ENCODE peak calls at places on chromosome 5, in nine cellular contexts. One of them, this sample, is unnamed.
A peak's percentile ranks its signal among the peaks of the same experiment; 100 is the strongest.

GRCh38 chr5:126386146-126386545 is 37.1 kb upstream of the GRAMD2B start:
- DNase-seq in natural killer cell treated with Interleukin-12 subunit alpha and Interleukin-12 subunit beta and Interleukin-15 and Interleukin-18, amount 100 ng/mL, for 72 hours: no peak
- DNase-seq in GM12891: no peak
- DNase-seq in aorta: no peak
- DNase-seq in RWPE1: no peak
- DNase-seq in GM23338: no peak
- DNase-seq in M059J: no peak
- DNase-seq in activated CD4-positive, alpha-beta T cell treated with anti-CD3 and anti-CD28 coated beads, Interleukin-2, amount 50 U/mL, for 1 hour: no peak
- DNase-seq in stimulated activated CD8-positive, alpha-beta memory T cell treated with anti-CD3 and anti-CD28 coated beads, Interleukin-2, amount 100 ng/mL, for 48 hours: no peak
- DNase-seq in this sample: no peak

GRCh38 chr5:34522599-34523381 is 133.3 kb upstream of the RAI14 start:
- DNase-seq in natural killer cell treated with Interleukin-12 subunit alpha and Interleukin-12 subunit beta and Interleukin-15 and Interleukin-18, amount 100 ng/mL, for 72 hours: peak; percentile 65
- DNase-seq in GM12891: peak; percentile 49
- DNase-seq in aorta: peak; percentile 79
- DNase-seq in RWPE1: peak; percentile 71
- DNase-seq in GM23338: peak; percentile 99
- DNase-seq in M059J: peak; percentile 83
- DNase-seq in activated CD4-positive, alpha-beta T cell treated with anti-CD3 and anti-CD28 coated beads, Interleukin-2, amount 50 U/mL, for 1 hour: peak; percentile 39
- DNase-seq in stimulated activated CD8-positive, alpha-beta memory T cell treated with anti-CD3 and anti-CD28 coated beads, Interleukin-2, amount 100 ng/mL, for 48 hours: peak; percentile 20
- DNase-seq in this sample: peak; percentile 82

GRCh38 chr5:83253731-83254130 is 176.4 kb downstream of the XRCC4 start:
- DNase-seq in natural killer cell treated with Interleukin-12 subunit alpha and Interleukin-12 subunit beta and Interleukin-15 and Interleukin-18, amount 100 ng/mL, for 72 hours: no peak
- DNase-seq in GM12891: no peak
- DNase-seq in aorta: no peak
- DNase-seq in RWPE1: no peak
- DNase-seq in GM23338: peak; percentile 3
- DNase-seq in M059J: peak; percentile 29
- DNase-seq in activated CD4-positive, alpha-beta T cell treated with anti-CD3 and anti-CD28 coated beads, Interleukin-2, amount 50 U/mL, for 1 hour: no peak
- DNase-seq in stimulated activated CD8-positive, alpha-beta memory T cell treated with anti-CD3 and anti-CD28 coated beads, Interleukin-2, amount 100 ng/mL, for 48 hours: no peak
- DNase-seq in this sample: peak; percentile 9

GRCh38 chr5:108003178-108003577 is 332.4 kb upstream of the EFNA5 start:
- DNase-seq in natural killer cell treated with Interleukin-12 subunit alpha and Interleukin-12 subunit beta and Interleukin-15 and Interleukin-18, amount 100 ng/mL, for 72 hours: peak; percentile 71
- DNase-seq in GM12891: peak; percentile 18
- DNase-seq in aorta: no peak
- DNase-seq in RWPE1: peak; percentile 32
- DNase-seq in GM23338: no peak
- DNase-seq in M059J: peak; percentile 85
- DNase-seq in activated CD4-positive, alpha-beta T cell treated with anti-CD3 and anti-CD28 coated beads, Interleukin-2, amount 50 U/mL, for 1 hour: no peak
- DNase-seq in stimulated activated CD8-positive, alpha-beta memory T cell treated with anti-CD3 and anti-CD28 coated beads, Interleukin-2, amount 100 ng/mL, for 48 hours: no peak
- DNase-seq in this sample: peak; percentile 58

GRCh38 chr5:132489051-132489770 is 1.4 kb downstream of the IRF1 start:
- DNase-seq in natural killer cell treated with Interleukin-12 subunit alpha and Interleukin-12 subunit beta and Interleukin-15 and Interleukin-18, amount 100 ng/mL, for 72 hours: no peak
- DNase-seq in GM12891: no peak
- DNase-seq in aorta: no peak
- DNase-seq in RWPE1: no peak
- DNase-seq in GM23338: no peak
- DNase-seq in M059J: no peak
- DNase-seq in activated CD4-positive, alpha-beta T cell treated with anti-CD3 and anti-CD28 coated beads, Interleukin-2, amount 50 U/mL, for 1 hour: peak; percentile 6
- DNase-seq in stimulated activated CD8-positive, alpha-beta memory T cell treated with anti-CD3 and anti-CD28 coated beads, Interleukin-2, amount 100 ng/mL, for 48 hours: no peak
- DNase-seq in this sample: no peak

GRCh38 chr5:135458921-135459331 is 6.8 kb upstream of the TIFAB start:
- DNase-seq in natural killer cell treated with Interleukin-12 subunit alpha and Interleukin-12 subunit beta and Interleukin-15 and Interleukin-18, amount 100 ng/mL, for 72 hours: peak; percentile 29
- DNase-seq in GM12891: no peak
- DNase-seq in aorta: peak; percentile 81
- DNase-seq in RWPE1: peak; percentile 38
- DNase-seq in GM23338: no peak
- DNase-seq in M059J: peak; percentile 80
- DNase-seq in activated CD4-positive, alpha-beta T cell treated with anti-CD3 and anti-CD28 coated beads, Interleukin-2, amount 50 U/mL, for 1 hour: no peak
- DNase-seq in stimulated activated CD8-positive, alpha-beta memory T cell treated with anti-CD3 and anti-CD28 coated beads, Interleukin-2, amount 100 ng/mL, for 48 hours: no peak
- DNase-seq in this sample: no peak

GRCh38 chr5:6322163-6322713 is 56.1 kb downstream of the MED10 start:
- DNase-seq in natural killer cell treated with Interleukin-12 subunit alpha and Interleukin-12 subunit beta and Interleukin-15 and Interleukin-18, amount 100 ng/mL, for 72 hours: no peak
- DNase-seq in GM12891: no peak
- DNase-seq in aorta: no peak
- DNase-seq in RWPE1: no peak
- DNase-seq in GM23338: no peak
- DNase-seq in M059J: no peak
- DNase-seq in activated CD4-positive, alpha-beta T cell treated with anti-CD3 and anti-CD28 coated beads, Interleukin-2, amount 50 U/mL, for 1 hour: no peak
- DNase-seq in stimulated activated CD8-positive, alpha-beta memory T cell treated with anti-CD3 and anti-CD28 coated beads, Interleukin-2, amount 100 ng/mL, for 48 hours: no peak
- DNase-seq in this sample: no peak

GRCh38 chr5:136159457-136159856 is 26.8 kb downstream of the SMAD5 start:
- DNase-seq in natural killer cell treated with Interleukin-12 subunit alpha and Interleukin-12 subunit beta and Interleukin-15 and Interleukin-18, amount 100 ng/mL, for 72 hours: no peak
- DNase-seq in GM12891: no peak
- DNase-seq in aorta: no peak
- DNase-seq in RWPE1: no peak
- DNase-seq in GM23338: no peak
- DNase-seq in M059J: no peak
- DNase-seq in activated CD4-positive, alpha-beta T cell treated with anti-CD3 and anti-CD28 coated beads, Interleukin-2, amount 50 U/mL, for 1 hour: no peak
- DNase-seq in stimulated activated CD8-positive, alpha-beta memory T cell treated with anti-CD3 and anti-CD28 coated beads, Interleukin-2, amount 100 ng/mL, for 48 hours: no peak
- DNase-seq in this sample: peak; percentile 71

GRCh38 chr5:140339636-140340035 is 6.8 kb downstream of the HBEGF start:
- DNase-seq in natural killer cell treated with Interleukin-12 subunit alpha and Interleukin-12 subunit beta and Interleukin-15 and Interleukin-18, amount 100 ng/mL, for 72 hours: no peak
- DNase-seq in GM12891: no peak
- DNase-seq in aorta: no peak
- DNase-seq in RWPE1: no peak
- DNase-seq in GM23338: no peak
- DNase-seq in M059J: no peak
- DNase-seq in activated CD4-positive, alpha-beta T cell treated with anti-CD3 and anti-CD28 coated beads, Interleukin-2, amount 50 U/mL, for 1 hour: no peak
- DNase-seq in stimulated activated CD8-positive, alpha-beta memory T cell treated with anti-CD3 and anti-CD28 coated beads, Interleukin-2, amount 100 ng/mL, for 48 hours: no peak
- DNase-seq in this sample: no peak

GRCh38 chr5:68682400-68683152 is 411.2 kb upstream of the SLC30A5 start:
- DNase-seq in natural killer cell treated with Interleukin-12 subunit alpha and Interleukin-12 subunit beta and Interleukin-15 and Interleukin-18, amount 100 ng/mL, for 72 hours: no peak
- DNase-seq in GM12891: no peak
- DNase-seq in aorta: no peak
- DNase-seq in RWPE1: no peak
- DNase-seq in GM23338: no peak
- DNase-seq in M059J: no peak
- DNase-seq in activated CD4-positive, alpha-beta T cell treated with anti-CD3 and anti-CD28 coated beads, Interleukin-2, amount 50 U/mL, for 1 hour: no peak
- DNase-seq in stimulated activated CD8-positive, alpha-beta memory T cell treated with anti-CD3 and anti-CD28 coated beads, Interleukin-2, amount 100 ng/mL, for 48 hours: no peak
- DNase-seq in this sample: no peak